ENCODE peak calls at places on chromosome 9, in nine cellular contexts. One of them, this sample, is unnamed.

GRCh38 chr9:38527507-38527906 is 92.9 kb downstream of the ANKRD18A start:
- DNase-seq in stimulated activated CD4-positive, alpha-beta T cell treated with anti-CD3 and anti-CD28 coated beads, Interleukin-2, amount 100 ng/mL, for 48 hours: no peak
- DNase-seq in endothelial cell of umbilical vein: no peak
- DNase-seq in foreskin fibroblast: no peak
- DNase-seq in naive thymus-derived CD8-positive, alpha-beta T cell: no peak
- DNase-seq in heart right ventricle: no peak
- DNase-seq in heart left ventricle: no peak
- DNase-seq in activated CD4-positive, CD25-positive, alpha-beta regulatory T cell: no peak
- DNase-seq in AG04450: no peak
- DNase-seq in this sample: no peak

GRCh38 chr9:4262735-4263141 is 37.1 kb downstream of the GLIS3 start:
- DNase-seq in heart left ventricle: no peak
- DNase-seq in heart right ventricle: no peak
- DNase-seq in foreskin fibroblast: peak; percentile 67
- DNase-seq in AG04450: peak; percentile 58
- DNase-seq in activated CD4-positive, CD25-positive, alpha-beta regulatory T cell: no peak
- DNase-seq in endothelial cell of umbilical vein: peak; percentile 74
- DNase-seq in stimulated activated CD4-positive, alpha-beta T cell treated with anti-CD3 and anti-CD28 coated beads, Interleukin-2, amount 100 ng/mL, for 48 hours: no peak
- DNase-seq in naive thymus-derived CD8-positive, alpha-beta T cell: no peak
- DNase-seq in this sample: peak; percentile 7

GRCh38 chr9:122552812-122553211 is at the start of gene OR1N2:
- DNase-seq in endothelial cell of umbilical vein: no peak
- DNase-seq in naive thymus-derived CD8-positive, alpha-beta T cell: no peak
- DNase-seq in heart right ventricle: no peak
- DNase-seq in activated CD4-positive, CD25-positive, alpha-beta regulatory T cell: no peak
- DNase-seq in heart left ventricle: no peak
- DNase-seq in AG04450: no peak
- DNase-seq in foreskin fibroblast: no peak
- DNase-seq in stimulated activated CD4-positive, alpha-beta T cell treated with anti-CD3 and anti-CD28 coated beads, Interleukin-2, amount 100 ng/mL, for 48 hours: no peak
- DNase-seq in this sample: no peak

GRCh38 chr9:6216951-6217350 is 1.3 kb downstream of the IL33 start:
- DNase-seq in AG04450: no peak
- DNase-seq in foreskin fibroblast: no peak
- DNase-seq in stimulated activated CD4-positive, alpha-beta T cell treated with anti-CD3 and anti-CD28 coated beads, Interleukin-2, amount 100 ng/mL, for 48 hours: no peak
- DNase-seq in endothelial cell of umbilical vein: peak; percentile 32
- DNase-seq in naive thymus-derived CD8-positive, alpha-beta T cell: no peak
- DNase-seq in heart right ventricle: no peak
- DNase-seq in heart left ventricle: no peak
- DNase-seq in activated CD4-positive, CD25-positive, alpha-beta regulatory T cell: no peak
- DNase-seq in this sample: no peak

GRCh38 chr9:137030006-137030405 is 1.9 kb downstream of the FUT7 start:
- DNase-seq in naive thymus-derived CD8-positive, alpha-beta T cell: no peak
- DNase-seq in foreskin fibroblast: no peak
- DNase-seq in heart left ventricle: no peak
- DNase-seq in stimulated activated CD4-positive, alpha-beta T cell treated with anti-CD3 and anti-CD28 coated beads, Interleukin-2, amount 100 ng/mL, for 48 hours: no peak
- DNase-seq in activated CD4-positive, CD25-positive, alpha-beta regulatory T cell: no peak
- DNase-seq in AG04450: no peak
- DNase-seq in endothelial cell of umbilical vein: no peak
- DNase-seq in heart right ventricle: no peak
- DNase-seq in this sample: no peak

GRCh38 chr9:4690144-4690543 is 10.8 kb downstream of the CDC37L1 start:
- DNase-seq in AG04450: no peak
- DNase-seq in naive thymus-derived CD8-positive, alpha-beta T cell: no peak
- DNase-seq in stimulated activated CD4-positive, alpha-beta T cell treated with anti-CD3 and anti-CD28 coated beads, Interleukin-2, amount 100 ng/mL, for 48 hours: no peak
- DNase-seq in heart right ventricle: no peak
- DNase-seq in activated CD4-positive, CD25-positive, alpha-beta regulatory T cell: no peak
- DNase-seq in foreskin fibroblast: no peak
- DNase-seq in endothelial cell of umbilical vein: no peak
- DNase-seq in heart left ventricle: no peak
- DNase-seq in this sample: no peak

GRCh38 chr9:90003046-90003355 is 398.2 kb downstream of the GADD45G start:
- DNase-seq in endothelial cell of umbilical vein: no peak
- DNase-seq in AG04450: no peak
- DNase-seq in heart right ventricle: peak; percentile 38
- DNase-seq in activated CD4-positive, CD25-positive, alpha-beta regulatory T cell: no peak
- DNase-seq in heart left ventricle: no peak
- DNase-seq in stimulated activated CD4-positive, alpha-beta T cell treated with anti-CD3 and anti-CD28 coated beads, Interleukin-2, amount 100 ng/mL, for 48 hours: no peak
- DNase-seq in foreskin fibroblast: no peak
- DNase-seq in naive thymus-derived CD8-positive, alpha-beta T cell: no peak
- DNase-seq in this sample: no peak

GRCh38 chr9:21828853-21829405 is 26.5 kb downstream of the MTAP start:
- DNase-seq in naive thymus-derived CD8-positive, alpha-beta T cell: no peak
- DNase-seq in activated CD4-positive, CD25-positive, alpha-beta regulatory T cell: no peak
- DNase-seq in heart right ventricle: no peak
- DNase-seq in AG04450: no peak
- DNase-seq in foreskin fibroblast: no peak
- DNase-seq in heart left ventricle: no peak
- DNase-seq in endothelial cell of umbilical vein: no peak
- DNase-seq in stimulated activated CD4-positive, alpha-beta T cell treated with anti-CD3 and anti-CD28 coated beads, Interleukin-2, amount 100 ng/mL, for 48 hours: no peak
- DNase-seq in this sample: no peak

GRCh38 chr9:98708933-98709911 is at the start of gene GABBR2:
- DNase-seq in stimulated activated CD4-positive, alpha-beta T cell treated with anti-CD3 and anti-CD28 coated beads, Interleukin-2, amount 100 ng/mL, for 48 hours: no peak
- DNase-seq in heart left ventricle: no peak
- DNase-seq in AG04450: no peak
- DNase-seq in endothelial cell of umbilical vein: peak; percentile 4
- DNase-seq in naive thymus-derived CD8-positive, alpha-beta T cell: no peak
- DNase-seq in heart right ventricle: peak; percentile 18
- DNase-seq in activated CD4-positive, CD25-positive, alpha-beta regulatory T cell: no peak
- DNase-seq in foreskin fibroblast: no peak
- DNase-seq in this sample: no peak

GRCh38 chr9:101367323-101367722 is 17.5 kb downstream of the BAAT start:
- DNase-seq in stimulated activated CD4-positive, alpha-beta T cell treated with anti-CD3 and anti-CD28 coated beads, Interleukin-2, amount 100 ng/mL, for 48 hours: no peak
- DNase-seq in heart right ventricle: no peak
- DNase-seq in heart left ventricle: no peak
- DNase-seq in foreskin fibroblast: no peak
- DNase-seq in AG04450: no peak
- DNase-seq in naive thymus-derived CD8-positive, alpha-beta T cell: no peak
- DNase-seq in activated CD4-positive, CD25-positive, alpha-beta regulatory T cell: no peak
- DNase-seq in endothelial cell of umbilical vein: no peak
- DNase-seq in this sample: no peak

GRCh38 chr9:23754551-23754950 is 71.5 kb downstream of the ELAVL2 start:
- DNase-seq in stimulated activated CD4-positive, alpha-beta T cell treated with anti-CD3 and anti-CD28 coated beads, Interleukin-2, amount 100 ng/mL, for 48 hours: no peak
- DNase-seq in endothelial cell of umbilical vein: no peak
- DNase-seq in foreskin fibroblast: no peak
- DNase-seq in AG04450: no peak
- DNase-seq in naive thymus-derived CD8-positive, alpha-beta T cell: no peak
- DNase-seq in activated CD4-positive, CD25-positive, alpha-beta regulatory T cell: no peak
- DNase-seq in heart left ventricle: no peak
- DNase-seq in heart right ventricle: no peak
- DNase-seq in this sample: no peak

GRCh38 chr9:84419203-84419602 is 78.6 kb upstream of the SLC28A3 start:
- DNase-seq in endothelial cell of umbilical vein: peak; percentile 9
- DNase-seq in AG04450: no peak
- DNase-seq in heart right ventricle: no peak
- DNase-seq in heart left ventricle: no peak
- DNase-seq in naive thymus-derived CD8-positive, alpha-beta T cell: no peak
- DNase-seq in stimulated activated CD4-positive, alpha-beta T cell treated with anti-CD3 and anti-CD28 coated beads, Interleukin-2, amount 100 ng/mL, for 48 hours: no peak
- DNase-seq in foreskin fibroblast: no peak
- DNase-seq in activated CD4-positive, CD25-positive, alpha-beta regulatory T cell: no peak
- DNase-seq in this sample: no peak

GRCh38 chr9:78609471-78609870 is 312.5 kb downstream of the PSAT1 start:
- DNase-seq in AG04450: no peak
- DNase-seq in naive thymus-derived CD8-positive, alpha-beta T cell: no peak
- DNase-seq in heart right ventricle: no peak
- DNase-seq in endothelial cell of umbilical vein: no peak
- DNase-seq in foreskin fibroblast: no peak
- DNase-seq in heart left ventricle: no peak
- DNase-seq in activated CD4-positive, CD25-positive, alpha-beta regulatory T cell: no peak
- DNase-seq in stimulated activated CD4-positive, alpha-beta T cell treated with anti-CD3 and anti-CD28 coated beads, Interleukin-2, amount 100 ng/mL, for 48 hours: no peak
- DNase-seq in this sample: no peak

GRCh38 chr9:122164286-122164685 is 4.6 kb downstream of the MORN5 start:
- DNase-seq in naive thymus-derived CD8-positive, alpha-beta T cell: no peak
- DNase-seq in heart right ventricle: no peak
- DNase-seq in activated CD4-positive, CD25-positive, alpha-beta regulatory T cell: no peak
- DNase-seq in foreskin fibroblast: no peak
- DNase-seq in AG04450: no peak
- DNase-seq in heart left ventricle: no peak
- DNase-seq in endothelial cell of umbilical vein: no peak
- DNase-seq in stimulated activated CD4-positive, alpha-beta T cell treated with anti-CD3 and anti-CD28 coated beads, Interleukin-2, amount 100 ng/mL, for 48 hours: no peak
- DNase-seq in this sample: no peak

GRCh38 chr9:124562328-124562727 is 55.1 kb upstream of the NR5A1 start:
- DNase-seq in heart left ventricle: peak; percentile 43
- DNase-seq in stimulated activated CD4-positive, alpha-beta T cell treated with anti-CD3 and anti-CD28 coated beads, Interleukin-2, amount 100 ng/mL, for 48 hours: no peak
- DNase-seq in AG04450: no peak
- DNase-seq in endothelial cell of umbilical vein: no peak
- DNase-seq in activated CD4-positive, CD25-positive, alpha-beta regulatory T cell: no peak
- DNase-seq in heart right ventricle: peak; percentile 30
- DNase-seq in naive thymus-derived CD8-positive, alpha-beta T cell: no peak
- DNase-seq in foreskin fibroblast: no peak
- DNase-seq in this sample: no peak